ENCODE peak calls at places on chromosomes 4 and X, in six cellular contexts. One of them, this sample, is unnamed.

GRCh38 chr4:121696140-121696640 is 590 bp downstream of the ANXA5 start:
- DNase-seq in upper lobe of right lung: peak
- DNase-seq in thoracic aorta: peak
- DNase-seq in esophagus squamous epithelium: peak
- DNase-seq in AG04450: peak
- DNase-seq in sigmoid colon: peak
- DNase-seq in this sample: peak

GRCh38 chr4:90025248-90025647 is 101.9 kb upstream of the CCSER1 start:
- DNase-seq in upper lobe of right lung: no peak
- DNase-seq in thoracic aorta: no peak
- DNase-seq in esophagus squamous epithelium: no peak
- DNase-seq in AG04450: no peak
- DNase-seq in sigmoid colon: no peak
- DNase-seq in this sample: no peak

GRCh38 chr4:2786152-2786671 is 6.7 kb upstream of the SH3BP2 start:
- DNase-seq in upper lobe of right lung: no peak
- DNase-seq in thoracic aorta: no peak
- DNase-seq in esophagus squamous epithelium: no peak
- DNase-seq in AG04450: no peak
- DNase-seq in sigmoid colon: peak
- DNase-seq in this sample: peak

GRCh38 chr4:153448003-153448731 is 18.0 kb upstream of the TMEM131L start:
- DNase-seq in upper lobe of right lung: no peak
- DNase-seq in thoracic aorta: no peak
- DNase-seq in esophagus squamous epithelium: no peak
- DNase-seq in AG04450: peak
- DNase-seq in sigmoid colon: no peak
- DNase-seq in this sample: no peak

GRCh38 chrX:95764972-95765451 is 919.6 kb upstream of the DIAPH2 start:
- DNase-seq in upper lobe of right lung: no peak
- DNase-seq in thoracic aorta: no peak
- DNase-seq in esophagus squamous epithelium: no peak
- DNase-seq in AG04450: no peak
- DNase-seq in sigmoid colon: no peak
- DNase-seq in this sample: no peak

GRCh38 chr4:39341075-39341725 is 25.0 kb downstream of the RFC1 start:
- DNase-seq in upper lobe of right lung: no peak
- DNase-seq in thoracic aorta: no peak
- DNase-seq in esophagus squamous epithelium: no peak
- DNase-seq in AG04450: no peak
- DNase-seq in sigmoid colon: no peak
- DNase-seq in this sample: no peak

GRCh38 chr4:121226362-121226761 is 62.2 kb upstream of the TNIP3 start:
- DNase-seq in upper lobe of right lung: no peak
- DNase-seq in thoracic aorta: no peak
- DNase-seq in esophagus squamous epithelium: no peak
- DNase-seq in AG04450: no peak
- DNase-seq in sigmoid colon: no peak
- DNase-seq in this sample: no peak

GRCh38 chrX:41119803-41120202 is 34.6 kb downstream of the USP9X start:
- DNase-seq in upper lobe of right lung: no peak
- DNase-seq in thoracic aorta: no peak
- DNase-seq in esophagus squamous epithelium: no peak
- DNase-seq in AG04450: no peak
- DNase-seq in sigmoid colon: no peak
- DNase-seq in this sample: no peak

GRCh38 chr4:60078984-60079383 is 1121.1 kb upstream of the ADGRL3 start:
- DNase-seq in upper lobe of right lung: no peak
- DNase-seq in thoracic aorta: no peak
- DNase-seq in esophagus squamous epithelium: no peak
- DNase-seq in AG04450: no peak
- DNase-seq in sigmoid colon: no peak
- DNase-seq in this sample: no peak

GRCh38 chr4:7761720-7762119 is 177.9 kb downstream of the AFAP1 start:
- DNase-seq in upper lobe of right lung: peak
- DNase-seq in thoracic aorta: peak
- DNase-seq in esophagus squamous epithelium: no peak
- DNase-seq in AG04450: no peak
- DNase-seq in sigmoid colon: peak
- DNase-seq in this sample: peak

GRCh38 chrX:45889471-45889870 is 655.8 kb downstream of the ZNF674 start:
- DNase-seq in upper lobe of right lung: no peak
- DNase-seq in thoracic aorta: no peak
- DNase-seq in esophagus squamous epithelium: no peak
- DNase-seq in AG04450: no peak
- DNase-seq in sigmoid colon: no peak
- DNase-seq in this sample: no peak

GRCh38 chrX:101417981-101418841 is 10.2 kb downstream of the HNRNPH2 start:
- DNase-seq in upper lobe of right lung: peak
- DNase-seq in thoracic aorta: no peak
- DNase-seq in esophagus squamous epithelium: no peak
- DNase-seq in AG04450: no peak
- DNase-seq in sigmoid colon: peak
- DNase-seq in this sample: peak

GRCh38 chr4:7513731-7514130 is 79.0 kb upstream of the PSAPL1 start:
- DNase-seq in upper lobe of right lung: no peak
- DNase-seq in thoracic aorta: no peak
- DNase-seq in esophagus squamous epithelium: no peak
- DNase-seq in AG04450: no peak
- DNase-seq in sigmoid colon: no peak
- DNase-seq in this sample: no peak

GRCh38 chr4:173494013-173494970 is 35.7 kb downstream of the HAND2 start:
- DNase-seq in upper lobe of right lung: peak
- DNase-seq in thoracic aorta: no peak
- DNase-seq in esophagus squamous epithelium: no peak
- DNase-seq in AG04450: peak
- DNase-seq in sigmoid colon: peak
- DNase-seq in this sample: peak

GRCh38 chr4:94641702-94642560 is 115.8 kb upstream of the BMPR1B start:
- DNase-seq in upper lobe of right lung: no peak
- DNase-seq in thoracic aorta: no peak
- DNase-seq in esophagus squamous epithelium: no peak
- DNase-seq in AG04450: no peak
- DNase-seq in sigmoid colon: no peak
- DNase-seq in this sample: no peak

GRCh38 chr4:75514949-75515612 is 808 bp downstream of the THAP6 start:
- DNase-seq in upper lobe of right lung: no peak
- DNase-seq in thoracic aorta: no peak
- DNase-seq in esophagus squamous epithelium: no peak
- DNase-seq in AG04450: no peak
- DNase-seq in sigmoid colon: no peak
- DNase-seq in this sample: no peak
- TF ChIP-seq CTCF in upper lobe of right lung: no peak
- TF ChIP-seq CTCF in thoracic aorta: no peak
- TF ChIP-seq CTCF in esophagus squamous epithelium: no peak
- TF ChIP-seq CTCF in AG04450: no peak
- TF ChIP-seq CTCF in sigmoid colon: no peak
- TF ChIP-seq CTCF in this sample: no peak

GRCh38 chrX:129522184-129523059 is 868 bp downstream of the SMARCA1 start:
- DNase-seq in upper lobe of right lung: peak
- DNase-seq in thoracic aorta: no peak
- DNase-seq in esophagus squamous epithelium: no peak
- DNase-seq in AG04450: no peak
- DNase-seq in sigmoid colon: peak
- DNase-seq in this sample: peak
- H3K27ac ChIP-seq in upper lobe of right lung: peak
- H3K27ac ChIP-seq in thoracic aorta: peak
- H3K27ac ChIP-seq in esophagus squamous epithelium: peak
- H3K27ac ChIP-seq in AG04450: no peak
- H3K27ac ChIP-seq in sigmoid colon: peak
- H3K27ac ChIP-seq in this sample: peak

DNA sequence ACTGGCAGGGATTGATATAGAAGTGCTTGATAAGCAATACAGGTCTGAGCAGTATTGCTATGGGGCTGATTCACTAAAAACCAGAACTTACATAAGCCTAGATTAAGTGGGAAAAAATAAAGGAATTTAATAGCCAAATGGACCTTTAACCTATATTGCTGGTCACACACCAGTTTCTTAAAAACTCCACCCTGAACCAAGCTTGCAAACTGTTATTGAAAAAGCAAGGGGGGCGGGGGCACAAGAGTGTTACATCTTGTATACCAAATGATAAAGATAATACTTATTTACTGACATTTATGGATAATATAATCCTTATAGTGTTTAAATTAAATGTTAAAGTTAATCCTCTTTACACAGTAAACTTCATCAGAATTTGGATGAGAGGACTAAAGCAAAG is 40.3 kb upstream of the PITX2 start:
- DNase-seq in upper lobe of right lung: no peak
- DNase-seq in thoracic aorta: no peak
- DNase-seq in esophagus squamous epithelium: no peak
- DNase-seq in AG04450: no peak
- DNase-seq in sigmoid colon: no peak
- DNase-seq in this sample: no peak
- TF ChIP-seq CTCF in upper lobe of right lung: no peak
- TF ChIP-seq CTCF in thoracic aorta: no peak
- TF ChIP-seq CTCF in esophagus squamous epithelium: no peak
- TF ChIP-seq CTCF in AG04450: no peak
- TF ChIP-seq CTCF in sigmoid colon: no peak
- TF ChIP-seq CTCF in this sample: no peak

DNA sequence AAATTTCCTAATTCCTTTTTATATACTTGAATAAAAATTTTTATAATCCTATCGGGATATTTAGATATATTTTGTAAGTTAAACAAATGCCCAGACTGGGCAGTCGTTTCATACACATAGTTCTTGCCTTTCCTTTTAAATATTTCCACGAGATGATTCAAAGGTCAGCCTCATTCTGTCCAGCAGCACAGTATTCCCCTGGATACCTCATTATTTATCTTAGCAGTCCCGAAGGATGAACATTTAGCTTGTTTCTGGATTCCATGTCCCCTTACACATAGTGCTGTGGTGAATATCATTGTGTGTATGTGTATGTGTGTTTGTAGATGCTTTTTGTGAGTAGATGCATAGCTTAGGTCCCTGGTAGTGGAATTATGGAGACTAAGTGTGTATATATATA is 38.3 kb downstream of the RAPGEF2 start:
- DNase-seq in upper lobe of right lung: no peak
- DNase-seq in thoracic aorta: no peak
- DNase-seq in esophagus squamous epithelium: no peak
- DNase-seq in AG04450: peak
- DNase-seq in sigmoid colon: no peak
- DNase-seq in this sample: no peak
- H3K27ac ChIP-seq in upper lobe of right lung: no peak
- H3K27ac ChIP-seq in thoracic aorta: no peak
- H3K27ac ChIP-seq in esophagus squamous epithelium: no peak
- H3K27ac ChIP-seq in AG04450: no peak
- H3K27ac ChIP-seq in sigmoid colon: peak
- H3K27ac ChIP-seq in this sample: no peak

DNA sequence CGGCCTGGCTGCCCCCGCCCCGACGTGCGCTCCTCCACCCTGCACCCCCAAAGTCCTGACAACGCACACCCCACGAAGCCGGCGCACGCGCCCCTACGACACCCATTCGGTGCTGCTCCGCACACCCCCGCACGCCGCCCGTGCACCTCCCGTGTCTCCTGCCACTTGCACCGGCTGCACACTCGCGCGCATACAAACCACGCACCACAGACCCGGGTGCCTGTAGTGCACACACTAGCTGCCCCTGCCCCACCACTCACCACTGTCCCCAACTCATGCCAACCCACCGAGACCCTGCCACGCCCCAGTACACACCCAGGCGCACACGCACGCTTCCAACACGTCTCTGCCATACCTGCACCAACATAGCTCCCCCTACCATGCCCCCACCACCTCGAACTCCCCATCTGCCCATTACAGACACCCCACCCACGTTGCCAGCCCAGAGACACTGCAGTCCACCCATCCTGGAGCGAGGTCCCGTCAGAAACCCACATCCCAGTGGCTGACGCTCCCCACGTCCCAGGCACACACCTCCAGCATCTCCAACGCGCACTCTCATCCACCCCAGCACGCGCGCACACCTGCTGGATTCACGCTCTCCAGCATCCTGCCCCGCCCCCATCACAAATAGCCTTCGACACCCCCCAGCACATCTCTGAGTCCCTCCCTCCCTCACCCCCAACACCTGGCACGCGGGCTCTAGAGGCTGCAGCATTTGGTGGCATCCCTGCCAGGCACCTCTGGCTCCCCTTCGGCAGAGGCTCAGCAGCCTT is 4.2 kb upstream of the DUSP9 start:
- DNase-seq in upper lobe of right lung: no peak
- DNase-seq in thoracic aorta: no peak
- DNase-seq in esophagus squamous epithelium: no peak
- DNase-seq in AG04450: no peak
- DNase-seq in sigmoid colon: no peak
- DNase-seq in this sample: no peak
- TF ChIP-seq CTCF in upper lobe of right lung: no peak
- TF ChIP-seq CTCF in thoracic aorta: no peak
- TF ChIP-seq CTCF in esophagus squamous epithelium: no peak
- TF ChIP-seq CTCF in AG04450: no peak
- TF ChIP-seq CTCF in sigmoid colon: no peak
- TF ChIP-seq CTCF in this sample: no peak

This sample was measured in tibial artery.